ENCODE peak calls at places on chromosomes 5 and 9, in four cellular contexts. One of them, this sample, is unnamed.

GRCh38 chr9:126151031-126151670 is 175.5 kb upstream of the MVB12B start:
- DNase-seq in psoas muscle: no peak
- DNase-seq in pancreas: no peak
- DNase-seq in astrocyte of the spinal cord: no peak
- DNase-seq in this sample: no peak

GRCh38 chr5:59654691-59655090 is 238.8 kb downstream of the PDE4D start:
- DNase-seq in psoas muscle: no peak
- DNase-seq in pancreas: no peak
- DNase-seq in astrocyte of the spinal cord: no peak
- DNase-seq in this sample: no peak

GRCh38 chr9:16499866-16500265 is 370.6 kb downstream of the BNC2 start:
- DNase-seq in psoas muscle: no peak
- DNase-seq in pancreas: no peak
- DNase-seq in astrocyte of the spinal cord: no peak
- DNase-seq in this sample: no peak

GRCh38 chr5:118043531-118043930 is 944.8 kb downstream of the DTWD2 start:
- DNase-seq in psoas muscle: no peak
- DNase-seq in pancreas: no peak
- DNase-seq in astrocyte of the spinal cord: no peak
- DNase-seq in this sample: no peak

GRCh38 chr5:66992547-66992946 is 204.1 kb downstream of the CD180 start:
- DNase-seq in psoas muscle: no peak
- DNase-seq in pancreas: no peak
- DNase-seq in astrocyte of the spinal cord: no peak
- DNase-seq in this sample: no peak

GRCh38 chr9:126151671-126152050 is 175.0 kb upstream of the MVB12B start:
- DNase-seq in psoas muscle: no peak
- DNase-seq in pancreas: no peak
- DNase-seq in astrocyte of the spinal cord: no peak
- DNase-seq in this sample: no peak

GRCh38 chr9:123008909-123009308 is 24.6 kb upstream of the GPR21 start:
- DNase-seq in psoas muscle: no peak
- DNase-seq in pancreas: no peak
- DNase-seq in astrocyte of the spinal cord: no peak
- DNase-seq in this sample: no peak

GRCh38 chr5:13624283-13625074 is 320.0 kb downstream of the DNAH5 start:
- DNase-seq in psoas muscle: no peak
- DNase-seq in pancreas: no peak
- DNase-seq in astrocyte of the spinal cord: no peak
- DNase-seq in this sample: no peak

GRCh38 chr5:53333160-53333559 is 147.3 kb upstream of the FST start:
- DNase-seq in psoas muscle: no peak
- DNase-seq in pancreas: no peak
- DNase-seq in astrocyte of the spinal cord: peak
- DNase-seq in this sample: no peak

GRCh38 chr9:136391737-136392537 is 8.0 kb downstream of the SNAPC4 start:
- DNase-seq in psoas muscle: peak
- DNase-seq in pancreas: peak
- DNase-seq in astrocyte of the spinal cord: no peak
- DNase-seq in this sample: no peak

GRCh38 chr5:31469466-31469865 is 62.4 kb downstream of the DROSHA start:
- DNase-seq in psoas muscle: no peak
- DNase-seq in pancreas: no peak
- DNase-seq in astrocyte of the spinal cord: no peak
- DNase-seq in this sample: no peak

GRCh38 chr5:30401479-30402058 is 791.9 kb upstream of the CDH6 start:
- DNase-seq in psoas muscle: no peak
- DNase-seq in pancreas: no peak
- DNase-seq in astrocyte of the spinal cord: peak
- DNase-seq in this sample: peak

GRCh38 chr9:97594414-97594921 is 38.7 kb downstream of the TSTD2 start:
- DNase-seq in psoas muscle: peak
- DNase-seq in pancreas: peak
- DNase-seq in astrocyte of the spinal cord: no peak
- DNase-seq in this sample: no peak

GRCh38 chr9:98087420-98088354 is 31.2 kb downstream of the NANS start:
- DNase-seq in psoas muscle: peak
- DNase-seq in pancreas: peak
- DNase-seq in astrocyte of the spinal cord: peak
- DNase-seq in this sample: peak

GRCh38 chr5:106459541-106459940 is 1211.2 kb downstream of the EFNA5 start:
- DNase-seq in psoas muscle: no peak
- DNase-seq in pancreas: no peak
- DNase-seq in astrocyte of the spinal cord: peak
- DNase-seq in this sample: no peak

GRCh38 chr5:147391781-147392180 is 118.1 kb downstream of the DPYSL3 start:
- DNase-seq in psoas muscle: peak
- DNase-seq in pancreas: no peak
- DNase-seq in astrocyte of the spinal cord: peak
- DNase-seq in this sample: peak

GRCh38 chr5:178259623-178260536 is 27.3 kb upstream of the PHYKPL start:
- DNase-seq in psoas muscle: no peak
- DNase-seq in pancreas: no peak
- DNase-seq in astrocyte of the spinal cord: no peak
- DNase-seq in this sample: no peak

GRCh38 chr9:83199240-83199639 is 136.3 kb upstream of the RASEF start:
- DNase-seq in psoas muscle: no peak
- DNase-seq in pancreas: no peak
- DNase-seq in astrocyte of the spinal cord: peak
- DNase-seq in this sample: peak

GRCh38 chr9:6302417-6302816 is 25.8 kb upstream of the TPD52L3 start:
- DNase-seq in psoas muscle: no peak
- DNase-seq in pancreas: no peak
- DNase-seq in astrocyte of the spinal cord: no peak
- DNase-seq in this sample: no peak

GRCh38 chr9:6307551-6308096 is 20.6 kb upstream of the TPD52L3 start:
- DNase-seq in psoas muscle: no peak
- DNase-seq in pancreas: no peak
- DNase-seq in astrocyte of the spinal cord: no peak
- DNase-seq in this sample: no peak

GRCh38 chr9:6304232-6304631 is 23.9 kb upstream of the TPD52L3 start:
- DNase-seq in psoas muscle: no peak
- DNase-seq in pancreas: no peak
- DNase-seq in astrocyte of the spinal cord: no peak
- DNase-seq in this sample: no peak

GRCh38 chr9:6305954-6306563 is 22.1 kb upstream of the TPD52L3 start:
- DNase-seq in psoas muscle: no peak
- DNase-seq in pancreas: no peak
- DNase-seq in astrocyte of the spinal cord: peak
- DNase-seq in this sample: no peak
- TF ChIP-seq CTCF in psoas muscle: peak
- TF ChIP-seq CTCF in pancreas: no peak
- TF ChIP-seq CTCF in astrocyte of the spinal cord: peak
- TF ChIP-seq CTCF in this sample: peak

DNA sequence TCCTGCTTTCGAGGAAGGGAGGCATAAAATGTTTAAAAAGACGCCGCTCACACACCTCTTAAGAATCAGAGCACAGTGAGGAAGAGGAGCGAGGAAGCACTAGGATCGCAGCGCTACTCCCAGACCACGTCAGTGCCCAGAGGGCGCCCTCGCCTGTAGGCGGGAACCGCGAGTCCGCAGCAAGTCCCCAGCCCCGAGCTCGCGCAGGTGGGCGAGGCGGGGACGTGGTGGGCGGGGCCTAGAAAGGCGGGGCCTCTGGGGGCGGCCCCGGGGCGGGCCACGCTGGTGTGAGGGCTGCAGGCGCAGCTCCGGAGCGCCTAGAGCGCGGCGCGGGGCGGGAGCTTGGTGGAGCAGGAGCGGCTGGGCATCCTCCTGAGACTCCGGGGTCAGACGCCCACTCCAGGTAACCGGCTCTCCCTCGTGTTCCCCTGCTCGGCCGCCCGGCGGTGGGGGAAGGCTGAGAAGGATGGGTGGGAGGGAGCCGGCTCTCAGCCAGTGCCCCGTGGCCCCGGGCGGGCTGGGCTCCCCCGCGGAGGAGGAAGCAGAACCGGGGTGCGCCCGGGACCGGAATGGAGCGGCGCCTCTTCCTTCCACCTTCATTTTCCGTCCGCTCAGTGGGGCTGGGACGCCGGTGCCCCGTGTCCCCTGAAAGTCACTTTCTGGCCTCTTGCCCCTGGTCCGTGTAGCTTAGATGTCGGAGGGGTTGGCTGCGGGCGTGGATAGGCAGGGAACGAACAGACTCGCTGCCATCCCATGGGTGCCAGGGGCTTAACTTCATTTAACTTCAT is at the start of gene GCNT1:
- DNase-seq in psoas muscle: peak
- DNase-seq in pancreas: peak
- DNase-seq in astrocyte of the spinal cord: peak
- DNase-seq in this sample: peak
- TF ChIP-seq CTCF in psoas muscle: no peak
- TF ChIP-seq CTCF in pancreas: no peak
- TF ChIP-seq CTCF in astrocyte of the spinal cord: peak
- TF ChIP-seq CTCF in this sample: no peak

DNA sequence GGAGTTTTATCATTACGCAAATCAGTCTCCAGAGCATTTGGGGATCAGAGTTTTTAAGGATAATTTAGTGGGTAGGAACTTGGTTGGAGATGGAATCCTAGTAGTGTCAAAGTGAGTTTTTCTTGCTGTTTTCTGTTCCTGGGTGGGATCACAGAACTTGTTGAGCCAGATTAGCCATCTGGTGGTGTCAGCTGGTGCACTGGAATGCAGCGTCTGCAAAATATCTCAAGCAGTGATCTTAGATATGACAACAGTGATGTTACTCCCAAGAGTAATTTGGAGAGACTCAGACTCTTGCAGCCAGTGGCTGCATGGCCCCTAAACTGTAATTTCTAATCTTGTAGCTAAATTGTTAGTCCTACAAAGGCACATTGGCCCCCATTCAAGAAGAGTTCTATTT is 1257.8 kb downstream of the MAT2B start:
- DNase-seq in psoas muscle: no peak
- DNase-seq in pancreas: no peak
- DNase-seq in astrocyte of the spinal cord: no peak
- DNase-seq in this sample: no peak
- TF ChIP-seq CTCF in psoas muscle: no peak
- TF ChIP-seq CTCF in pancreas: no peak
- TF ChIP-seq CTCF in astrocyte of the spinal cord: no peak
- TF ChIP-seq CTCF in this sample: no peak

DNA sequence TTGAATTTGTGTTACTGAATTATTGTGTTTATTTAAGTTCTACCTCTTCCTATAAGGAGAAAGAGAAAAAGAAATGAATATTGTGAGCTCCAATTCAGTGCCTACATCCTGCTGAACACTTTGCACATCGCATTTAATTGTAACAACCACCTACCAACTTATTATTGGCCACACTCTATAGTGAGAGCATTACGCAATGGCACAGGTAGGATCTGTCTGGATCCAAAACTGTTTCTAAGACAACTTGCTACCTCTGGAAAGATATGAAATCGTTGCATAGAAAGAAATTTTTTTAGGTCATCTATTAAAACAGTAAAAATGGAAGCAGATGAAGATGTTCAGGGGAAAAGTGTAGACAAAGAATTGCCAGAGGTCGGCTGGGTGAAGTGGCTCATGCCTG is 227.2 kb upstream of the SNX2 start:
- DNase-seq in psoas muscle: no peak
- DNase-seq in pancreas: no peak
- DNase-seq in astrocyte of the spinal cord: no peak
- DNase-seq in this sample: no peak
- TF ChIP-seq CTCF in psoas muscle: no peak
- TF ChIP-seq CTCF in pancreas: no peak
- TF ChIP-seq CTCF in astrocyte of the spinal cord: no peak
- TF ChIP-seq CTCF in this sample: no peak

GRCh38 chr5:43606351-43606750 is 3.4 kb downstream of the NNT start:
- DNase-seq in psoas muscle: no peak
- DNase-seq in pancreas: no peak
- DNase-seq in astrocyte of the spinal cord: no peak
- DNase-seq in this sample: no peak

GRCh38 chr5:43608406-43608805 is 5.4 kb downstream of the NNT start:
- DNase-seq in psoas muscle: no peak
- DNase-seq in pancreas: no peak
- DNase-seq in astrocyte of the spinal cord: no peak
- DNase-seq in this sample: no peak

GRCh38 chr5:43604699-43605098 is 1.7 kb downstream of the NNT start:
- DNase-seq in psoas muscle: no peak
- DNase-seq in pancreas: no peak
- DNase-seq in astrocyte of the spinal cord: no peak
- DNase-seq in this sample: no peak

GRCh38 chr5:43613370-43613769 is 10.4 kb downstream of the NNT start:
- DNase-seq in psoas muscle: no peak
- DNase-seq in pancreas: no peak
- DNase-seq in astrocyte of the spinal cord: no peak
- DNase-seq in this sample: no peak

DNA sequence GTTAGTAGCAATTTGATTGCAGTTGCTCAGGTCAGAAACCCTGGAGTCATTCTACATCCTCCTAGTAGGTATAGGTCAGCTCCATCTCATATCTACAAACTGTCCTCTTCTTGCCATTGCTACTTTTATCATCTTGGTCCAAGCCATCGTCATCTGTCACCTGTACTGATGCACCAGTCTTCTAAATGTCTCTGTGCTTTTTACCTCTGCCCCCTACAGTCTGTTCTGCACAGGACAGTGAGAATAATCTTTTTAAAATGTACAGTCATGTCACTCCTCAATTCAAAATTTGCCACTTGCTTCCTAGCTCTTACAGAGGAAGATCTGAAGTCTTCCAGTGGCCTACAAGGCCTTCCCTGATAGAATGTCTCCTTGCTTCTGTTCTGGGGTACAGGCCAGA is 6.8 kb downstream of the NNT start:
- DNase-seq in psoas muscle: no peak
- DNase-seq in pancreas: no peak
- DNase-seq in astrocyte of the spinal cord: no peak
- DNase-seq in this sample: no peak
- TF ChIP-seq CTCF in psoas muscle: no peak
- TF ChIP-seq CTCF in pancreas: no peak
- TF ChIP-seq CTCF in astrocyte of the spinal cord: peak
- TF ChIP-seq CTCF in this sample: no peak

GRCh38 chr5:130773813-130774212 is 391.2 kb downstream of the HINT1 start:
- DNase-seq in psoas muscle: no peak
- DNase-seq in pancreas: no peak
- DNase-seq in astrocyte of the spinal cord: peak
- DNase-seq in this sample: no peak
- TF ChIP-seq CTCF in psoas muscle: no peak
- TF ChIP-seq CTCF in pancreas: no peak
- TF ChIP-seq CTCF in astrocyte of the spinal cord: no peak
- TF ChIP-seq CTCF in this sample: no peak

DNA sequence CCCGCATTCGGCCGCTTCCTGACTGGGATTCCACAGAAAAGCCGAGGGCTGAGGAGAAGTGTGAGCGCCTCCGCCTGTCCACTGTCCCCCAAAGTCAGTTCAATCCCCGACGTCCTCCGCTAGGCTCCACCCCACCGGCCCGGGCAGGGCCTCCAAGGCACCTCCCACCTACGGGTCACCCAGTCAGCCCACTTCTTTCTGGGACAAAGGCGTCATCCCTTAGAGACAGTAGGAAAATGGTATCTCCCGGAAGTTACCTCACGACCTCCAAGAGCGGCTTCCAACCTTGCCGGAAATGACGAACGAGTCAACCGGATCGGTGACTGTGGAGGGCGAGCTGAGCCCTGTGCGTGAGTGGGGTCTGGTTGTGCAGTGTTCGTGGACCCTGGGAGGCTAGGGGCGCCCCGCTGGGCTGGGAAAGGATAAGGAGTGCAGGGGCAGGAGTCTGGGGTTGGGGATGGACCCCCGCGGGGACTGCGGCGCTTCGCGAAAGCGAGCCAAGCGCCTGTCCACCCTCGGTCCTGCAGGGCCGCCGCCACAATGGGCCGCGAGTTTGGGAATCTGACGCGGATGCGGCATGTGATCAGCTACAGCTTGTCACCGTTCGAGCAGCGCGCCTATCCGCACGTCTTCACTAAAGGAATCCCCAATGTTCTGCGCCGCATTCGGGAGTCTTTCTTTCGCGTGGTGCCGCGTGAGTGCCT is at the start of the genes GDF9 and UQCRQ:
- DNase-seq in psoas muscle: peak
- DNase-seq in pancreas: peak
- DNase-seq in astrocyte of the spinal cord: peak
- DNase-seq in this sample: peak
- TF ChIP-seq CTCF in psoas muscle: peak
- TF ChIP-seq CTCF in pancreas: no peak
- TF ChIP-seq CTCF in astrocyte of the spinal cord: peak
- TF ChIP-seq CTCF in this sample: no peak